ENCODE peak calls at places on chromosome 9, in five cellular contexts. T is amniotic stem cell; C is 8988T; O is psoas muscle; R is activated T-cell treated with anti-CD3 and anti-CD28 coated beads, Interleukin-2, amount 50 U/mL, for 4 hours. X is an unnamed sample.

GRCh38 chr9:111798786-111799185 is 4.0 kb upstream of the SHOC1 start:
- DNase-seq in T (no peak), C (no peak), O (no peak), R (no peak), X (no peak)

GRCh38 chr9:111005711-111006482 is 32.4 kb downstream of the LPAR1 start:
- DNase-seq in T (no peak), C (no peak), O (no peak), R (no peak), X (no peak)

GRCh38 chr9:22240619-22241018 is 206.0 kb upstream of the DMRTA1 start:
- DNase-seq in T (no peak), C (no peak), O (no peak), R (no peak), X (no peak)

GRCh38 chr9:354453-354852 is 139.8 kb downstream of the DOCK8 start:
- DNase-seq in T (no peak), C (no peak), O (no peak), R (no peak), X (no peak)

GRCh38 chr9:109815366-109815947 is 35.5 kb downstream of the PALM2AKAP2 start:
- DNase-seq in T (no peak), C (no peak), O (no peak), R (no peak), X (no peak)

GRCh38 chr9:112308576-112308975 is 24.8 kb downstream of the PTBP3 start:
- DNase-seq in T (no peak), C (no peak), O (no peak), R (no peak), X (no peak)

GRCh38 chr9:82325907-82326306 is 337.3 kb downstream of the SPATA31D1 start:
- DNase-seq in T (no peak), C (no peak), O (no peak), R (no peak), X (no peak)

GRCh38 chr9:130183133-130183762 is 11.0 kb downstream of the NCS1 start:
- DNase-seq in T (peak; percentile 56), C (peak; percentile 75), O (no peak), R (no peak), X (no peak)

GRCh38 chr9:130842547-130842946 is 7.5 kb downstream of the ABL1 start:
- DNase-seq in T (no peak), C (no peak), O (no peak), R (no peak), X (no peak)

GRCh38 chr9:100425758-100426157 is 1.2 kb upstream of the MSANTD3 start:
- DNase-seq in T (no peak), C (no peak), O (no peak), R (no peak), X (no peak)

GRCh38 chr9:6268830-6269397 is 53.3 kb downstream of the IL33 start:
- DNase-seq in T (no peak), C (no peak), O (no peak), R (no peak), X (no peak)

GRCh38 chr9:98022447-98022846 is 34.1 kb upstream of the NANS start:
- DNase-seq in T (no peak), C (no peak), O (no peak), R (no peak), X (no peak)

GRCh38 chr9:116149844-116150243 is 3.7 kb upstream of the PAPPA start:
- DNase-seq in T (no peak), C (no peak), O (no peak), R (no peak), X (no peak)

GRCh38 chr9:6788175-6789016 is 30.6 kb downstream of the KDM4C start:
- DNase-seq in T (no peak), C (peak; percentile 42), O (no peak), R (no peak), X (no peak)

GRCh38 chr9:35229066-35229778 is 67.4 kb downstream of the UNC13B start:
- DNase-seq in T (no peak), C (no peak), O (no peak), R (no peak), X (no peak)

X was measured in right atrium auricular region.